ENCODE peak calls at places on chromosome 14, in six cellular contexts. D is CD8-positive, alpha-beta T cell; W is fibroblast of mammary gland; G is uterus; M is lower lobe of right lung; J is Peyer's patch. C is an unnamed sample.

GRCh38 chr14:106210650-106211049 is 684.3 kb downstream of the TMEM121 start:
- DNase-seq in G (no peak), D (no peak), M (no peak), W (no peak), J (peak), C (no peak)

GRCh38 chr14:67583711-67584644 is 16.1 kb downstream of the PIGH start:
- DNase-seq in J (peak), W (peak), G (peak), M (no peak), D (no peak), C (peak)

GRCh38 chr14:24535737-24536136 is 27.7 kb upstream of the CMA1 start:
- DNase-seq in M (no peak), D (no peak), J (no peak), G (no peak), W (no peak), C (no peak)

GRCh38 chr14:42872775-42873174 is 1266.1 kb downstream of the LRFN5 start:
- DNase-seq in J (no peak), D (no peak), W (no peak), G (no peak), M (no peak), C (no peak)

GRCh38 chr14:70708717-70709570 is 67.2 kb downstream of the TTC9 start:
- DNase-seq in M (no peak), D (no peak), J (no peak), G (no peak), W (no peak), C (no peak)

GRCh38 chr14:30450620-30451019 is 108.3 kb upstream of the G2E3 start:
- DNase-seq in G (no peak), M (no peak), W (no peak), J (no peak), D (no peak), C (no peak)

GRCh38 chr14:89616425-89617141 is 199.6 kb upstream of the FOXN3 start:
- DNase-seq in W (peak), J (peak), G (no peak), D (no peak), M (no peak), C (peak)

GRCh38 chr14:24677956-24678355 is 44.0 kb upstream of the GZMB start:
- DNase-seq in G (no peak), J (no peak), M (no peak), D (no peak), W (no peak), C (no peak)

GRCh38 chr14:87186745-87187144 is 806.2 kb downstream of the GALC start:
- DNase-seq in J (no peak), D (no peak), G (no peak), M (no peak), W (no peak), C (no peak)

GRCh38 chr14:39265032-39265431 is 31.3 kb downstream of the MIA2 start:
- DNase-seq in W (peak), D (no peak), G (no peak), M (no peak), J (no peak), C (peak)

GRCh38 chr14:97445367-97445766 is 648.2 kb downstream of the VRK1 start:
- DNase-seq in J (no peak), G (no peak), M (no peak), D (no peak), W (no peak), C (no peak)
- H3K4me3 ChIP-seq in J (no peak), G (no peak), M (no peak), D (no peak), W (no peak), C (no peak)

GRCh38 chr14:93104961-93105360 is 10.8 kb downstream of the ITPK1 start:
- DNase-seq in W (no peak), D (no peak), J (no peak), M (no peak), G (no peak), C (no peak)
- TF ChIP-seq CTCF in W (no peak), D (no peak), J (no peak), M (no peak), G (no peak), C (no peak)

GRCh38 chr14:51498411-51499227 is 153.1 kb upstream of the FRMD6 start:
- DNase-seq in G (no peak), D (no peak), W (peak), J (no peak), M (no peak), C (peak)
- H3K4me3 ChIP-seq in G (no peak), D (no peak), W (no peak), J (no peak), M (no peak), C (no peak)

GRCh38 chr14:98685725-98686124 is 586.3 kb downstream of the BCL11B start:
- DNase-seq in G (no peak), D (no peak), M (no peak), W (no peak), J (no peak), C (no peak)

GRCh38 chr14:98684486-98684885 is 587.5 kb downstream of the BCL11B start:
- DNase-seq in J (no peak), W (no peak), G (no peak), D (no peak), M (no peak), C (no peak)

GRCh38 chr14:98682031-98682430 is 590.0 kb downstream of the BCL11B start:
- DNase-seq in W (no peak), M (no peak), J (no peak), G (no peak), D (no peak), C (no peak)
- TF ChIP-seq CTCF in W (no peak), M (no peak), J (no peak), G (no peak), D (no peak), C (no peak)

GRCh38 chr14:65286443-65286842 is 126.1 kb upstream of the FUT8 start:
- DNase-seq in W (peak), D (no peak), G (no peak), M (no peak), J (peak), C (no peak)

GRCh38 chr14:65290830-65291229 is 121.7 kb upstream of the FUT8 start:
- DNase-seq in G (no peak), M (no peak), D (no peak), W (peak), J (no peak), C (peak)

GRCh38 chr14:65282909-65283253 is 129.6 kb upstream of the FUT8 start:
- DNase-seq in D (no peak), M (no peak), G (no peak), W (no peak), J (no peak), C (no peak)

GRCh38 chr14:65291561-65291960 is 121.0 kb upstream of the FUT8 start:
- DNase-seq in J (no peak), D (no peak), G (no peak), W (no peak), M (no peak), C (no peak)

GRCh38 chr14:65287264-65288131 is 125.0 kb upstream of the FUT8 start:
- DNase-seq in J (peak), M (no peak), W (no peak), G (no peak), D (peak), C (no peak)
- H3K4me3 ChIP-seq in J (no peak), M (no peak), W (no peak), G (no peak), D (peak), C (no peak)

DNA sequence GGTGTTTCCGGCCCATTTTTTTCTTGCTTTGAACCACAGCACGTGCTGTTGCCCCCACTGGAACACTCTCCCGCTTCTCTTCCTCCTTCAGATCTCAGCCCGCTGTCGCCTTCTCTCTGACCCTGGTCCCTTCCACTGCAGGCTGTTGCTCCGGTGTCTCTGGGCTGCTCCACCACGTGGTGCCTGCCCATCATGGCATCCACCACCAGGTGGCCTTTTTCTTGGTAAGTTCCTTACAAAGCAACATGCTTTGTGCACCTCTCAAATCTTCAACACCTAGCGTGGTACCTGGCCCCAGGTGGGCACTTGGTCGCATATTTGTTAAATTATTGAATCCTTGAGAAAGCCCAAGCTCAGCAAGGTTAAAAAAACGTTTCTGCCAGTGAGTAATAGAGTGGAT is 19.1 kb downstream of the TUNAR start:
- DNase-seq in M (no peak), J (no peak), G (no peak), D (no peak), W (no peak), C (no peak)
- TF ChIP-seq CTCF in M (peak), J (no peak), G (no peak), D (no peak), W (no peak), C (peak)

DNA sequence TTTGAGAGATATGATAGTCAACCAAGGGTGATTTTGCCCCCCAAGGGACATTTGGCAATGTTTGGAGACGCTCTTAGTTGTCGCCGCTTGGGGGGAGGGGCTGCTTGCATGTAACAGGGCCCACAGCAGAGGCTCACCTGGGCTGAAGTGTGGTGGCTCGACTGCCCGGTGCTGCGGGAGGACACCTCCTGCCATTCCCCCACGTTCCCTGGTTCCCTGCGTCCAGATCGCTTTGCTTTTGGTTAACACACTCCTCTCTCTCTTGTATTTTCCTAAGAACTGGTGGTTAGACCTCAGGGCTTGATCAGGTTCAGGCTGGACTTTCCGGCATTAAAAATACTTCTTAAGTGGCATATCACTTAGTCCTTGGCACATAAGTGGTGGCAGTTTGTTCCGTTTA is 18.9 kb downstream of the PPP2R5C start:
- DNase-seq in M (no peak), D (no peak), W (no peak), G (no peak), J (no peak), C (no peak)
- H3K4me3 ChIP-seq in M (peak), D (peak), W (no peak), G (peak), J (no peak), C (no peak)

GRCh38 chr14:22866874-22867273 is 4.7 kb upstream of the LRP10 start:
- DNase-seq in M (no peak), D (no peak), W (no peak), G (no peak), J (no peak), C (no peak)

GRCh38 chr14:22861651-22862050 is 9.9 kb upstream of the LRP10 start:
- DNase-seq in G (no peak), D (no peak), J (no peak), W (no peak), M (no peak), C (no peak)

GRCh38 chr14:22870811-22871199 is 735 bp upstream of the LRP10 start:
- DNase-seq in W (no peak), J (no peak), D (no peak), M (no peak), G (no peak), C (no peak)

GRCh38 chr14:22864979-22865378 is 6.6 kb upstream of the LRP10 start:
- DNase-seq in M (no peak), W (no peak), G (no peak), J (no peak), D (no peak), C (no peak)

DNA sequence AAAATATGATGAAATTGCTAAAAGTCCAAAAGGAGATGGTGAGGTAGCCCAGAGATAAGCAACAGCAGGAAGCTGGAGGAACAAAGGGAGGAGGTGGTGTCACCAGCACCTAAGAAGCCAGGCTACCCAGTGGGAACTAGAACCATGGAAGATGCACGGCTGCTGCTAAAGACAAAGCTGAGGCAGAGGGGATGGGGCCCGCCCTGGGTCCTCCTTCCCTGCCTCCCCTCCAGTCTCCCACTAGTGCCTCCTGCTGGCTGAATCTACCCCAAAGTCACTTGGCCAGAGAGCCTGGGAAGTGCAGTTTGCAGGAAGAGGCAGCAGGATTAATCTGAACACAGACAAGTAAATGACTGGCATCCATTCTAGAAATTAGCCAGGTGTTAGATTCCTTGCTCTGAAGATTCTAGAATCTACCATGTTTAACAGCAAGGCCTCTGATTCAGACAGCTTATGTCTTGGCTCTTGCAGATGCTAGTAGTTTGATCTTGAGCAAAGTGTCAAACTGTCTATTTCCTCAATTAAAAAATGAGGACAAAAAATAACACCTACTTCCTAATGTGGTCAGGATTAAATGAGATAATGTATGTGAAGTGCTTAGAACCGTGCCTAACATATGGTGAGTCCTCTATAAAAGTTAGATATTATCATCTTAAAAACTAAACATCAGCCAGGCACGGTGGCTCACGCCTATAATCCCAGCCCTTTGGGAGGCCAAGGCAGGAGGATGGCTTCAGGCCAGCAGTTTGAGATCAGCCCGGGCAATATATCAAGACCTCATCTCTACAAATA is 5.9 kb upstream of the LRP10 start:
- DNase-seq in J (no peak), M (peak), W (no peak), G (no peak), D (no peak), C (no peak)
- TF ChIP-seq CTCF in J (no peak), M (no peak), W (peak), G (no peak), D (no peak), C (peak)

GRCh38 chr14:64721899-64722298 is 17.7 kb downstream of the PLEKHG3 start:
- DNase-seq in D (no peak), W (no peak), G (no peak), M (no peak), J (no peak), C (peak)

GRCh38 chr14:64721391-64721791 is 17.2 kb downstream of the PLEKHG3 start:
- DNase-seq in J (no peak), G (no peak), W (peak), D (no peak), M (no peak), C (peak)

GRCh38 chr14:64723691-64724577 is 19.7 kb downstream of the PLEKHG3 start:
- DNase-seq in G (no peak), M (no peak), D (no peak), W (peak), J (no peak), C (no peak)

GRCh38 chr14:64724578-64724930 is 20.3 kb downstream of the PLEKHG3 start:
- DNase-seq in W (no peak), D (no peak), J (no peak), G (no peak), M (no peak), C (no peak)

GRCh38 chr14:64722842-64723447 is 18.7 kb downstream of the PLEKHG3 start:
- DNase-seq in D (no peak), J (no peak), G (no peak), W (no peak), M (no peak), C (no peak)
- H3K4me3 ChIP-seq in D (peak), J (no peak), G (no peak), W (no peak), M (no peak), C (no peak)